ENCODE peak calls at places on chromosomes 1 and 21, in eight cellular contexts. J is heart left ventricle; D is esophagus squamous epithelium; O is cardiac muscle cell; H is CD8-positive, alpha-beta memory T cell; K is neuronal stem cell; C is naive thymus-derived CD4-positive, alpha-beta T cell; S is astrocyte. E is an unnamed sample.

GRCh38 chr1:63951076-63951946 is 177.5 kb downstream of the ROR1 start:
- DNase-seq in J (no peak), D (no peak), O (no peak), H (no peak), K (no peak), C (no peak), S (peak; percentile 89), E (peak; percentile 87)

GRCh38 chr1:206709322-206709721 is 24.6 kb downstream of the MAPKAPK2 start:
- DNase-seq in J (no peak), D (no peak), O (no peak), H (no peak), K (no peak), C (no peak), S (no peak), E (no peak)

GRCh38 chr1:227885135-227885647 is 62.5 kb downstream of the WNT9A start:
- DNase-seq in J (peak; percentile 29), D (no peak), O (no peak), H (peak; percentile 56), K (no peak), C (peak; percentile 35), S (no peak), E (no peak)

GRCh38 chr1:1118011-1118892 is 2.4 kb upstream of the C1orf159 start:
- DNase-seq in J (no peak), D (no peak), O (no peak), H (peak; percentile 47), K (no peak), C (no peak), S (no peak), E (no peak)

GRCh38 chr1:220921498-220921897 is 42.3 kb downstream of the HLX start:
- DNase-seq in J (no peak), D (no peak), O (no peak), H (no peak), K (no peak), C (no peak), S (no peak), E (no peak)

GRCh38 chr1:145871994-145872411 is 13.1 kb upstream of the PIAS3 start:
- DNase-seq in J (peak; percentile 34), D (no peak), O (peak; percentile 13), H (peak; percentile 56), K (no peak), C (peak; percentile 44), S (peak; percentile 33), E (no peak)

GRCh38 chr1:205658943-205659581 is 21.2 kb downstream of the SLC45A3 start:
- DNase-seq in J (peak; percentile 78), D (no peak), O (peak; percentile 85), H (peak; percentile 78), K (peak; percentile 53), C (peak; percentile 63), S (no peak), E (peak; percentile 61)

GRCh38 chr21:42590431-42591131 is 62.8 kb upstream of the PDE9A start:
- DNase-seq in J (no peak), D (no peak), O (no peak), H (no peak), K (no peak), C (peak; percentile 34), S (no peak), E (no peak)

GRCh38 chr1:168216171-168216570 is 9.6 kb upstream of the SFT2D2 start:
- DNase-seq in J (no peak), D (no peak), O (no peak), H (no peak), K (no peak), C (no peak), S (no peak), E (no peak)

GRCh38 chr1:2875677-2876531 is 74.4 kb upstream of the TTC34 start:
- DNase-seq in J (no peak), D (no peak), O (no peak), H (no peak), K (peak; percentile 5), C (no peak), S (no peak), E (no peak)

GRCh38 chr1:45013551-45014209 is 1.6 kb downstream of the UROD start:
- DNase-seq in J (no peak), D (no peak), O (no peak), H (no peak), K (no peak), C (no peak), S (no peak), E (no peak)
- H3K4me3 ChIP-seq in J (no peak overlapping the region), D (no peak overlapping the region), O (no peak overlapping the region), H (peak overlapping the region; percentile 66), K (peak overlapping the region; percentile 71), C (no peak overlapping the region), S (no peak overlapping the region), E (no peak overlapping the region)

GRCh38 chr1:10830961-10831669 is 34.7 kb upstream of the CASZ1 start:
- DNase-seq in J (no peak), D (no peak), O (no peak), H (no peak), K (no peak), C (no peak), S (no peak), E (no peak)

GRCh38 chr1:10834770-10835412 is 38.4 kb upstream of the CASZ1 start:
- DNase-seq in J (no peak), D (no peak), O (no peak), H (no peak), K (no peak), C (no peak), S (no peak), E (no peak)

GRCh38 chr1:10835423-10836421 is 39.3 kb upstream of the CASZ1 start:
- DNase-seq in J (peak; percentile 56), D (no peak), O (peak; percentile 93), H (no peak), K (peak; percentile 93), C (no peak), S (peak; percentile 32), E (peak; percentile 19)

GRCh38 chr1:10832703-10833102 is 36.3 kb upstream of the CASZ1 start:
- DNase-seq in J (no peak), D (no peak), O (no peak), H (no peak), K (no peak), C (no peak), S (no peak), E (no peak)

GRCh38 chr1:10833630-10834557 is 37.4 kb upstream of the CASZ1 start:
- DNase-seq in J (no peak), D (no peak), O (no peak), H (no peak), K (no peak), C (no peak), S (no peak), E (no peak)
- H3K27me3 ChIP-seq in J (no peaks in the 10 kb centered on the region), D (no peaks in the 10 kb centered on the region), O (no peaks in the 10 kb centered on the region), H (peaks cover 5% of the 10 kb centered on the region), K (peaks cover 28% of the 10 kb centered on the region), C (no peaks in the 10 kb centered on the region), S (peaks cover 9% of the 10 kb centered on the region), E (peaks cover 28% of the 10 kb centered on the region)

DNA sequence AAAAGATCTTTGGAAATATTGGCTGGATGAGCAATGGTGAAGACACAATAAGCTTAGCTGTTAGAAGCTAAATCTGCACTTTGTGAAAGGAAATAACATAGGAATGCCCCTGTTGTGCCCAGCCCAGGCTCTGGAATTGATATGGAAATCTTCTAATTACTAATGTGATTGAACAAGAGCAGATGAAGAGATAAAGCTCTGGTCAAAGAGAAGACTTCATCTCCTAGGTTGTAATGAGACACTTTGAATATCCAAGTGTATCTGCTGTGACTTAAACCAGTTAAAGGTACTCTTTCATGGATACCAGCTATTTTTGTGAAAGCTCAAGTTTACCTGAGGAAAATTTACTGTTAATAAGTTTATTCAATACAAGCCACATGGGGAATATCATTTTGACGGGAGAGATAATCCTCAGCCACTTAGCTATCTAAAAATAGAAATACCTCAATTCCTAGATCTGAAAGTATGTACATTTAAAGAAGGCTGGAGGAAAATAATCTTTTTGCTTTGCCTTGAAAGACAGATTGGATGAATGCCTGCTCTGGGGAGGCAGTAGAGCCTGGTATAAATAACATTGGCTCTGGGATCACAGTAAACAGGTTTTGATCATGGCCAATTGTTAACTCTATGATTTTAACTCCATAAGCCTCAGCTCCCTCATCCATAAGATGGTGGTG is 494.0 kb upstream of the B3GALT2 start:
- DNase-seq in J (no peak), D (no peak), O (peak; percentile 61), H (no peak), K (no peak), C (no peak), S (no peak), E (no peak)
- H3K27ac ChIP-seq in J (peak overlapping the region; percentile 17), D (no peak overlapping the region), O (peak overlapping the region; percentile 82), H (no peak overlapping the region), K (no peak overlapping the region), C (no peak overlapping the region), S (no peak overlapping the region), E (no peak overlapping the region)

GRCh38 chr1:42311138-42311537 is 23.9 kb downstream of the FOXJ3 start:
- DNase-seq in J (no peak), D (no peak), O (no peak), H (no peak), K (no peak), C (no peak), S (no peak), E (no peak)
- H3K4me3 ChIP-seq in J (no peak overlapping the region), D (no peak overlapping the region), O (no peak overlapping the region), H (no peak overlapping the region), K (no peak overlapping the region), C (no peak overlapping the region), S (no peak overlapping the region), E (no peak overlapping the region)

DNA sequence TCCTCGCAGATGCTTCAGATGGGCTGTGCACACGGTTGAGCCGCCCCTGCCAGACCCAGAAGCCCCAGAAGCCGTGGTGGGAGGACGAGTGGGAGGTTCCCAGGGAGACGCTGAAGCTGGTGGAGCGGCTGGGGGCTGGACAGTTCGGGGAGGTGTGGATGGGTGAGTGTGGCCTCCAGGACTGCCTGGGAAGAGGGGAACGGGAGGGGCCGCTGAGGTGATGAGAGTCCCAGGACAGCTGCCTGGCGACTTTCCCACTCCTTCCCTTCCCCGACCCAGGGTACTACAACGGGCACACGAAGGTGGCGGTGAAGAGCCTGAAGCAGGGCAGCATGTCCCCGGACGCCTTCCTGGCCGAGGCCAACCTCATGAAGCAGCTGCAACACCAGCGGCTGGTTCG is 15.6 kb upstream of the HDAC1 start:
- DNase-seq in J (no peak), D (no peak), O (no peak), H (no peak), K (no peak), C (no peak), S (no peak), E (no peak)
- H3K27me3 ChIP-seq in J (peaks cover 11% of the 10 kb centered on the region), D (peaks cover 4% of the 10 kb centered on the region), O (no peaks in the 10 kb centered on the region), H (no peaks in the 10 kb centered on the region), K (peaks cover 14% of the 10 kb centered on the region), C (no peaks in the 10 kb centered on the region), S (peaks cover 32% of the 10 kb centered on the region), E (peaks cover 2% of the 10 kb centered on the region)

DNA sequence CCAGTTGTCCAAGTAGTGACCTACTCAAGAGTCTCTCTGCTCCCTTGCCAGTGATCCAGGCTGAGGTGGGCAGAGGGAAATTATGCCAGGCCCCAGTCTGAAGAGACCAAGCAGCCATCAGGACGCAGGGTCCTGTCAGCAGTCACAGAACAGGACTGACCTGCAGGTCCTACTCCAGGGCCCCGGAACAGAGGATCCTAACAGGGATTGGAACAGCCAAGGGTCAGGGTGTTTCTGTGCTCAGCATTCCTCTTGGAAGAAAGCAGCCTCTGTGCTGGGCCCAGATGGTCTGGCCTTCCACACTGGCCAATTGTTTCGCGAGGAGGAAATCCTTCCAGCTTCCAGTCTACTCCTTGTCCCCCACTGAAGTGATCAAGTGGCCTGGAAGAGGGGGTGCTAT is 41.6 kb upstream of the USP1 start:
- DNase-seq in J (no peak), D (no peak), O (no peak), H (no peak), K (no peak), C (no peak), S (no peak), E (no peak)
- H3K27ac ChIP-seq in J (no peak overlapping the region), D (no peak overlapping the region), O (no peak overlapping the region), H (no peak overlapping the region), K (no peak overlapping the region), C (no peak overlapping the region), S (no peak overlapping the region), E (no peak overlapping the region)